ENCODE peak calls at places on chromosomes 6 and 20, in nine cellular contexts. M is uterus, H is choroid plexus epithelial cell, E is suprapubic skin, N is A549, Y is endothelial cell, Z is AG10803, S is fibroblast of mammary gland, B is fibroblast of the aortic adventitia. W is an unnamed sample.

GRCh38 chr6:167733740-167734661 is 92.7 kb upstream of the AFDN start:
- DNase-seq in H (peak; percentile 77), B (peak; percentile 8), Y (no peak), Z (peak; percentile 10), E (peak; percentile 65), S (peak; percentile 31), N (no peak), M (no peak), W (no peak)

GRCh38 chr20:57724610-57725405 is 15.0 kb upstream of the PMEPA1 start:
- DNase-seq in M (no peak), B (no peak), N (no peak), S (no peak), H (no peak), E (no peak), Y (no peak), Z (no peak), W (no peak)

GRCh38 chr6:105364243-105364642 is 38.6 kb downstream of the PREP start:
- DNase-seq in Z (no peak), M (no peak), S (peak; percentile 73), Y (no peak), B (no peak), E (no peak), H (peak; percentile 13), N (no peak), W (no peak)

GRCh38 chr6:125307964-125308615 is 6.3 kb upstream of the HDDC2 start:
- DNase-seq in N (no peak), Z (no peak), S (no peak), Y (no peak), E (no peak), M (no peak), H (no peak), B (no peak), W (no peak)

GRCh38 chr6:128757961-128758360 is 125.0 kb upstream of the LAMA2 start:
- DNase-seq in B (no peak), N (no peak), Z (no peak), H (no peak), E (no peak), M (no peak), S (no peak), Y (no peak), W (no peak)

GRCh38 chr6:167804281-167805013 is 22.3 kb upstream of the AFDN start:
- DNase-seq in Z (no peak), Y (no peak), M (no peak), B (no peak), N (no peak), S (no peak), E (no peak), H (no peak), W (no peak)

GRCh38 chr6:28922004-28922840 is 1.6 kb downstream of the TRIM27 start:
- DNase-seq in Z (peak; percentile 27), S (peak; percentile 39), M (no peak), E (no peak), H (peak; percentile 46), N (peak; percentile 68), Y (no peak), B (peak; percentile 55), W (no peak)

GRCh38 chr20:53142225-53142624 is 170.1 kb downstream of the TSHZ2 start:
- DNase-seq in B (no peak), Y (no peak), N (peak; percentile 21), S (no peak), Z (no peak), H (no peak), E (no peak), M (no peak), W (no peak)

GRCh38 chr6:80029442-80029841 is 25.0 kb downstream of the TTK start:
- DNase-seq in Z (no peak), Y (no peak), S (peak; percentile 7), H (no peak), B (no peak), E (no peak), M (no peak), N (no peak), W (no peak)

GRCh38 chr20:31860431-31861345 is 9.6 kb downstream of the DUSP15 start:
- DNase-seq in Z (no peak), H (no peak), B (peak; percentile 48), E (no peak), M (peak; percentile 13), S (peak; percentile 63), Y (no peak), N (peak; percentile 44), W (peak; percentile 86)

DNA sequence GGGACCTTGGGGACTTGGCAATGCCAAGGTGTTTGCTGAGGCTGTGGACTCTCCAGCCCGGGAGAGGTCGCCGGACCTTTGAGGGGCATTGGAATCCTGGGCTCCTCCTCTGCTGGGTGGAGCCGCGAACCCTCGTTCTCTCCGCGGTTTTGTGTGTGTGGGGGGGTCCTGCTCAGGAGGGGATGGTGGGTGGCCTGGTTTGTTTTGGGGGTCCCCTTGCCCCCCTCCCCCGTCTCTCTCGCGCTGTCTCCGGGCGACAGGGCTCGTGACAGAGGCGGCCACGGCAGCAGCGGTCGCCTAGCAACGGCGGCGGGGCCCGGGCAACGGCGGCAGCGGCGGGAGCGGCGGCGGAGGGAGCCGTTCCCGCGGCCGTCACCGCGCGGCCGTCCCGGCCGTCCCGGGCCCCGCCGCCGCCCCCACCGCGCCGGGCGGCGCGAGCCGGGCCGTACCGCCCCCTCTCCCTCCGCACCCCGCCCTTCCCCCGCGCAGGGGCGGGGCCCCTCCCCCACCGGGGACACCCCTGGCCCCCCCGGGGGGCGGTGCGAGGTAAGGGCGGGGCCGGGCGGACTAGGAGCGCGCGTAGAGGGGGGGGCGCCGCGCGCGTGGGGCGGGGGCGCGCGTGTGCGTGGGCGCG is 7.8 kb downstream of the SYNGAP1 start:
- DNase-seq in N (peak; percentile 18), E (peak; percentile 82), H (no peak), M (peak; percentile 54), B (no peak), Y (peak; percentile 54), Z (no peak), S (no peak), W (no peak)
- TF ChIP-seq CTCF in N (no peak), E (no peak), H (peak; percentile 6), M (no peak), B (no peak), Y (no peak), Z (peak; percentile 7), S (no peak), W (peak; percentile 30)

DNA sequence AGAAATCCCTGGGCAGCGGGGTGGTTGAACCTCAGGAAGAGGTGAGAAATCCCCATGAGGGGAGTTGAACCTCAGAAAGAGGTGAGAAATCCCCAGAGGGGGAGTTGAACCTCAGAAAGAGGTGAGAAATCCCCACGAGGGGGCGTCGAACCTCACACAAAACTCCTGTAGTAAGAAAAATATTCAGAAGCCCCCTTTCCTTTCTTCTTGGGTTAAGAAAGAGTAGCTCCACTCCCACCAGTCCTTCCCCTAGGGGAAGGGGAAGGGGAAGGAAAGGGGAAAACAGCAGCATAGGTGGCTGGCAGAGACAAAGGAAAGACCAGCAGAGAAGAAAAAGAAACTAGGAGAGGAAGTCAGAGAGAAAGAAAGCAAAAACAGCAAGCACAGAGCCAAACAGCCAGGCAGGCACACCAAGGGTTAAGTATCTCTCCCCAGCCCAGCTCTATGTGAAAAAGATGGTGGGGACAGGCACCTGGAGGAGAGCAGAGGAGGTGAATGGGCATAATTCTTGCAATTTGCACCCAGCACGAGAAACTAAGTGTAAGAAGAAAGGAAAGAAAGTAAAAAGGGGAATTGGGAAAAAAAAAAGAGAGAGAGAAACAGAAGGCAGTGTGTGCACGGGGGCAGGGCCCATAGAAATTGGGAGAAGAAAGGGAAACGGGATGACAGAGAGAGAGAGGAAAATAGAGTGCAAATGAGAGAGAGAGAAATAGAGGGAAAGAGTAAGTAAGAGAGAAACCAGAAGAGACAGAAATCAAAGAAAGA is 88.2 kb downstream of the PLG start:
- DNase-seq in S (peak; percentile 7), N (no peak), B (no peak), Y (no peak), Z (peak; percentile 11), M (no peak), E (no peak), H (no peak), W (no peak)
- TF ChIP-seq CTCF in S (peak; percentile 7), N (peak; percentile 14), B (no peak), Y (no peak), Z (no peak), M (no peak), E (no peak), H (peak; percentile 9), W (peak; percentile 66)

DNA sequence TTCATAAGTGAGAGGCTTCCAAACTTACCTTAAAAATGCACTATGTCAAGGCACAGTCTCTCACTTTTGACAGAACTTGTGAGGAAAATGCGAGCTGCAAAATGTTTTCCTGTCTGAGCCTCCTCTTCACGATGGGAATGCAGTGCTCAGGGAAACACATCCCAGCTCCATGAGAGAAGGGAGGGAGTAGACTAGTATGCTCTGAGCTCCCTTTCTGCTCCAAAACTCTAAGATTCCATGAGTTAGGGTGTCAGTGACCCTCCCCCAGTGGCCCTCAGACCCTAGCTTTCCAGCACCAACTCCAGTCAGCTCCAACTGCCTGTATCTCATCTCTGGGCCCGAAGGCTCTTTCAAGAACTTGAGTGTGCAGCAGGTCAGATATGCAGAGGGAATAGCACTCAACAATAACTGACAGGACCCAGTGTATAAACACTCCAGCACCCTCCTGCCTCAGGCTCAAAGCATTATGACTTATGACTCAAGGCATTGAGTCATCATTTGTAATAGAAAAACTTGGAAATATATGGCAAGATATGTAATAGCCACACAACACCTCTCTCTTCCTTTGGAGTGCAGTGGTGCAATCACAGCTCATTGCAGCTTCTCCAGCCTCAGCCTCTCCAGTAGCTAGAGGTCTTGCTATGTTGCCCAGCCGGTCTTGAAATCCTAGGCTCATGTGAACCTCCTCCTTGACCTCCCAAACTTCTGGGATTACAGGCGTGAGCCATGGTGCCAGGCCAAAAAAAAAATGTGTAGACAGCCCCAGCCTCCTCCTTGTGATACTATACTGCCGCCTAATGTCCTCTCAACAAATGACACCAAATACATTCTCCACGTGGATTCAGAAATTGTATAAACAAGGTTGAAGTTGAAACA is 16.7 kb upstream of the ENTPD6 start:
- DNase-seq in B (peak; percentile 96), N (peak; percentile 84), Z (peak; percentile 72), H (peak; percentile 92), Y (peak; percentile 23), E (no peak), M (peak; percentile 41), S (peak; percentile 93), W (no peak)
- TF ChIP-seq CTCF in B (peak; percentile 87), N (peak; percentile 99), Z (peak; percentile 89), H (peak; percentile 90), Y (peak; percentile 63), E (peak; percentile 55), M (peak; percentile 65), S (peak; percentile 93), W (peak; percentile 93)

DNA sequence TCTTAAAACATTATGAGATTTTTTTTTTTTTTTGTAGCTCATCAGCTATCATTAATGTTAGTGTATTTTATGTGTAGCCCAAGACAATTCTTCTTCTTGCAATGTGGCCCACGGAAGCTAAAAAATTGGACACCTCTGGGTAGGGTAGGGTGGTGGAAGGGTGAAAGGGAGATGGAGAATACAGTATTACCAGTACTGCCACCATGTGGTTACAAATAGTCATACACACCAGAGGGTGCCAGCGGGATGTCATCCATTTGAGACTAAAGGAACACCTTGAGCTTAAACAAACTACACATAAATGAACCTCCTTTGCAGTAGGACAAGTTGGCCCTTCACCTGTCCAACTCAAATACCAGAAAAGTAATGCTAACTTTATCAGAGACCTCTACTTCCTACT is 601.9 kb downstream of the HTR1B start:
- DNase-seq in Y (peak; percentile 38), N (peak; percentile 6), E (no peak), H (peak; percentile 28), B (no peak), Z (no peak), S (no peak), M (no peak), W (no peak)
- TF ChIP-seq CTCF in Y (peak; percentile 59), N (no peak), E (no peak), H (peak; percentile 50), B (no peak), Z (peak; percentile 23), S (peak; percentile 22), M (no peak), W (peak; percentile 66)